ENCODE peak calls at places on chromosomes 2 and 18, in eight cellular contexts. M, B, T, V, E, F, A and Y are unnamed samples.

GRCh38 chr2:68710756-68711155 is 23.9 kb upstream of the ARHGAP25 start:
- ATAC-seq in M (no peak), B (no peak), T (peak), V (no peak), E (no peak), F (no peak), A (no peak), Y (peak)

GRCh38 chr2:152298754-152299153 is 36.2 kb upstream of the FMNL2 start:
- ATAC-seq in M (no peak), B (no peak), T (no peak), V (no peak), E (no peak), F (peak), A (no peak), Y (no peak)

GRCh38 chr18:31825772-31826171 is 65.1 kb upstream of the SLC25A52 start:
- ATAC-seq in M (no peak), B (peak), T (no peak), V (no peak), E (no peak), F (no peak), A (peak), Y (peak)

GRCh38 chr2:173136614-173137013 is 61.0 kb downstream of the MAP3K20 start:
- ATAC-seq in M (no peak), B (no peak), T (no peak), V (no peak), E (no peak), F (no peak), A (no peak), Y (no peak)

GRCh38 chr2:237180987-237181386 is 95.3 kb downstream of the COPS8 start:
- ATAC-seq in M (no peak), B (no peak), T (no peak), V (no peak), E (no peak), F (no peak), A (no peak), Y (no peak)

GRCh38 chr2:234368861-234369261 is 128.0 kb downstream of the ARL4C start:
- ATAC-seq in M (no peak), B (no peak), T (peak), V (peak), E (peak), F (peak), A (no peak), Y (no peak)

GRCh38 chr2:240922982-240923537 is 16.9 kb downstream of the CROCC2 start:
- ATAC-seq in M (no peak), B (no peak), T (no peak), V (no peak), E (no peak), F (no peak), A (no peak), Y (no peak)

GRCh38 chr2:135853401-135853800 is 16.4 kb upstream of the LCT start:
- ATAC-seq in M (no peak), B (no peak), T (no peak), V (no peak), E (no peak), F (no peak), A (no peak), Y (no peak)

GRCh38 chr2:10006248-10007147 is 36.9 kb upstream of the KLF11 start:
- ATAC-seq in M (peak), B (peak), T (peak), V (peak), E (no peak), F (peak), A (peak), Y (no peak)

GRCh38 chr2:26623541-26624497 is 17.3 kb downstream of the CIB4 start:
- ATAC-seq in M (no peak), B (no peak), T (no peak), V (no peak), E (no peak), F (no peak), A (no peak), Y (peak)

GRCh38 chr18:28045880-28046279 is 131.1 kb downstream of the CDH2 start:
- ATAC-seq in M (no peak), B (no peak), T (no peak), V (no peak), E (no peak), F (no peak), A (no peak), Y (no peak)

GRCh38 chr2:29041161-29041660 is 33.1 kb downstream of the PCARE start:
- ATAC-seq in M (no peak), B (no peak), T (no peak), V (no peak), E (no peak), F (no peak), A (no peak), Y (no peak)

GRCh38 chr2:69061518-69061917 is 48.5 kb downstream of the ANTXR1 start:
- ATAC-seq in M (no peak), B (no peak), T (no peak), V (no peak), E (no peak), F (no peak), A (no peak), Y (no peak)